ENCODE peak calls at places on chromosomes 13 and 19, in six cellular contexts. O is HL-60, E is AG04450, K is thoracic aorta, X is neural progenitor cell, S is DND-41. U is an unnamed sample. For H3K27me3, the result is how much of the 10 kb centered on the place peaks cover.

GRCh38 chr13:50275392-50276063 is 260.3 kb downstream of the KCNRG start:
- DNase-seq in E (no peak), K (no peak), S (no peak), X (no peak), O (no peak), U (no peak)

GRCh38 chr13:52832268-52832667 is 16.2 kb downstream of the PCDH8 start:
- DNase-seq in X (no peak), O (no peak), E (no peak), K (no peak), S (no peak), U (no peak)

GRCh38 chr13:19818223-19818842 is 35.6 kb upstream of the PSPC1 start:
- DNase-seq in S (peak), X (peak), O (peak), E (no peak), K (no peak), U (peak)

GRCh38 chr13:51619614-51620013 is 35.4 kb downstream of the WDFY2 start:
- DNase-seq in S (no peak), E (peak), X (no peak), K (no peak), O (no peak), U (no peak)

GRCh38 chr13:52845766-52846566 is 2.5 kb downstream of the PCDH8 start:
- DNase-seq in S (no peak), E (no peak), O (peak), K (no peak), X (peak), U (peak)

GRCh38 chr13:46684287-46685001 is 112.5 kb downstream of the ESD start:
- DNase-seq in O (no peak), E (no peak), S (no peak), X (peak), K (no peak), U (no peak)

GRCh38 chr19:3669134-3669436 is 31.2 kb downstream of the PIP5K1C start:
- DNase-seq in E (no peak), S (no peak), K (no peak), X (no peak), O (no peak), U (no peak)

GRCh38 chr13:78029891-78030290 is 111.3 kb upstream of the EDNRB start:
- DNase-seq in K (no peak), S (no peak), O (no peak), E (no peak), X (peak), U (no peak)

GRCh38 chr13:98345103-98345899 is 168.2 kb upstream of the RNF113B start:
- DNase-seq in O (no peak), S (no peak), X (no peak), K (no peak), E (no peak), U (no peak)

GRCh38 chr19:45613926-45614725 is 12.1 kb upstream of the GPR4 start:
- DNase-seq in K (no peak), X (no peak), O (peak), S (no peak), E (peak), U (peak)

GRCh38 chr13:42498521-42498920 is 75.4 kb upstream of the TNFSF11 start:
- DNase-seq in X (no peak), O (no peak), K (no peak), E (no peak), S (no peak), U (no peak)

GRCh38 chr19:45927565-45928261 is 13.1 kb upstream of the NANOS2 start:
- DNase-seq in S (peak), O (peak), E (peak), K (peak), X (peak), U (peak)

GRCh38 chr19:45908956-45909355 is 5.6 kb downstream of the NANOS2 start:
- DNase-seq in O (no peak), K (no peak), X (no peak), S (no peak), E (no peak), U (no peak)

GRCh38 chr13:60134376-60134775 is 29.4 kb downstream of the DIAPH3 start:
- DNase-seq in E (no peak), O (no peak), K (no peak), S (no peak), X (peak), U (no peak)

GRCh38 chr13:44174769-44175425 is 198.7 kb upstream of the SERP2 start:
- DNase-seq in O (peak), S (no peak), K (no peak), X (no peak), E (no peak), U (no peak)

GRCh38 chr19:48372904-48373303 is 8.7 kb downstream of the SYNGR4 start:
- DNase-seq in O (no peak), E (no peak), K (no peak), S (no peak), X (no peak), U (peak)

GRCh38 chr13:113539822-113540221 is 44.7 kb upstream of the TFDP1 start:
- DNase-seq in X (no peak), S (no peak), O (no peak), K (no peak), E (no peak), U (no peak)

GRCh38 chr13:109684836-109685602 is 101.4 kb downstream of the IRS2 start:
- DNase-seq in K (no peak), E (no peak), X (no peak), S (no peak), O (no peak), U (peak)

GRCh38 chr13:75271851-75272250 is 210.1 kb downstream of the TBC1D4 start:
- DNase-seq in O (no peak), K (no peak), E (no peak), S (no peak), X (no peak), U (no peak)

GRCh38 chr19:58328999-58329398 is 2.2 kb downstream of the ZSCAN22 start:
- DNase-seq in E (no peak), X (peak), S (peak), K (no peak), O (peak), U (no peak)

GRCh38 chr13:104773775-104774174 is 1707.6 kb upstream of the SLC10A2 start:
- DNase-seq in S (peak), O (peak), X (peak), E (peak), K (no peak), U (no peak)

GRCh38 chr13:29954082-29955043 is 103.9 kb upstream of the UBL3 start:
- DNase-seq in S (no peak), E (no peak), X (no peak), O (no peak), K (no peak), U (no peak)

GRCh38 chr19:46181386-46181774 is 33.3 kb downstream of the IGFL2 start:
- DNase-seq in E (no peak), O (no peak), K (no peak), X (no peak), S (no peak), U (no peak)

GRCh38 chr13:111467111-111467890 is 146.9 kb downstream of the TEX29 start:
- DNase-seq in E (no peak), O (no peak), K (no peak), X (no peak), S (no peak), U (no peak)

GRCh38 chr13:70125693-70126092 is 17.4 kb upstream of the KLHL1 start:
- DNase-seq in O (no peak), S (no peak), E (no peak), X (no peak), K (no peak), U (no peak)

GRCh38 chr13:46577656-46578589 is 25.0 kb downstream of the LRCH1 start:
- DNase-seq in S (peak), E (no peak), X (no peak), O (peak), K (no peak), U (no peak)

GRCh38 chr13:100532836-100533435 is 55.7 kb downstream of the GGACT start:
- DNase-seq in K (no peak), E (no peak), X (no peak), O (no peak), S (no peak), U (no peak)

GRCh38 chr13:29537736-29538624 is 57.5 kb downstream of the SLC7A1 start:
- DNase-seq in X (no peak), K (no peak), O (no peak), S (no peak), E (no peak), U (no peak)

GRCh38 chr13:93246069-93246468 is 19.5 kb downstream of the GPC6 start:
- DNase-seq in O (no peak), K (no peak), S (no peak), X (no peak), E (no peak), U (no peak)

GRCh38 chr13:66660013-66660804 is 569.9 kb downstream of the PCDH9 start:
- DNase-seq in K (no peak), E (no peak), X (no peak), O (no peak), S (no peak), U (no peak)

GRCh38 chr13:66657165-66657895 is 572.8 kb downstream of the PCDH9 start:
- DNase-seq in X (peak), O (no peak), E (peak), S (no peak), K (no peak), U (no peak)

GRCh38 chr13:66656050-66656449 is 574.1 kb downstream of the PCDH9 start:
- DNase-seq in X (peak), K (no peak), S (no peak), E (no peak), O (no peak), U (no peak)

GRCh38 chr13:66661336-66661735 is 568.8 kb downstream of the PCDH9 start:
- DNase-seq in O (no peak), K (no peak), S (no peak), E (no peak), X (no peak), U (no peak)

DNA sequence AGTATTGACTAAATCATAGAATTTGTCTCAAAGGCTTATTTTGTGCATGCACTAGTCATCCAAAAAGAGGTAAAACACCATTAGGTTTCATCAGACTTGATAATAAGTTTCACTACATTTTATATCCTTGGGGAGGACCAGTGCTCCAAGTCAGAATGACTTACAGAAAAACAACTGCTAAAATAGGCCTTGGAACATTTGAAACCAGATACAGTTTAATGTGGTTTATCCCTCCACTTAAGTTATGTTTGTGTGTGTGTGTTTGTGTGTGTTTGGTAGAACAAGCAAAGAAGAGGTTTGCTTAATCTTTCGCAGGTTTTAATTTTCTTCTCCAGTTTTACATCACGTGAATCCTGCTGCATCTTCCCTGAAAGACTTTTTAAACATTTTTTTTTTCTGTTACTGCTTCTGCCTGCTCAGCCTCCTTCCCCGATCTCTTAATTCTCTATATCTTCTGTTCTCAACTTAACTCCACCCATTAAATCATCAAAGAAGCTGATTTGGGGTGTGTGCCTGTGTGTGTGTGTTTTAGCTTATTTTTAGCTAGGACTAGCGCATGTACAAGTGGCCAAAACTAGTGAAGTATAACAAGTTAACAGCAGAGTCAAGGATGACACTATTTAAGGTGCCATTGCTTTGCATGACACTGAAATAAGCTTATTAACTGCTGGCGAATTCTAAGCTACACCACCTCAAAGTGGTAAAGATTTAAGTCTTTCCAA is 570.7 kb downstream of the PCDH9 start:
- DNase-seq in K (no peak), X (no peak), O (no peak), E (no peak), S (no peak), U (no peak)
- H3K27ac ChIP-seq in K (no peak), X (no peak), O (no peak), E (no peak), S (no peak), U (no peak)

DNA sequence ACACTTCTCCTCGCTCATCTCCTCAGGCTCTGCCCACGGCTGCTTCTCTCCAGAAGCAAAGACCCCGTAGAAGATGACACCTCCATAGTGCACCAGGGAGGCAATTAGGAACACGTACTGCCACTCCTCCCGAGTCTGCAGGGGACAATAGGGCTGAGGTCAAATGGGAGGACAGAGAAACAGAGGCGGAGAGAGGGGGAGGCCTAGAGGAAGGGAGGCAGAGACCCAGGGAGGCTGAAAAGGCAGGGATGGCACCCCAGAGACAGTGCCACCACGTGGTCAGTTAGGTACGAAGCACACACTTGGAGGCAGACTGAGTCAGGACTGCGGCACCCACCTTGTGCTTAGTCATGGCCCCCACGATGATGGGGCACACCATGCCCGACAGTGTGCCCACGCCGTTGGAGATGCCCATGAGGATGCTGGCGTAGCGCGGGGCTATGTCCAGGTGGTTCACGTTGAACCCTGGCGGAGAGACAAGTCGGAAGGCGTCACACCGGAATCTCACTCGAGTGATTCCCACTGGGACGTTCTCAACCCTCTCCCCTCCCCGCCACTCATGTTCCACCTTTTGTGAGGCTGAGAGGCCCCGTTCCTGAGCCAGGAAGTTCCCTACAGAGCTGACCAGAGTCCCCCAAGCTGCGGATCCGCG is 5.6 kb downstream of the GFY start:
- DNase-seq in O (no peak), E (no peak), S (peak), X (peak), K (no peak), U (no peak)
- H3K27me3 ChIP-seq in O (half or more), E (half or more), S (under half), X (half or more), K (half or more), U (half or more)

DNA sequence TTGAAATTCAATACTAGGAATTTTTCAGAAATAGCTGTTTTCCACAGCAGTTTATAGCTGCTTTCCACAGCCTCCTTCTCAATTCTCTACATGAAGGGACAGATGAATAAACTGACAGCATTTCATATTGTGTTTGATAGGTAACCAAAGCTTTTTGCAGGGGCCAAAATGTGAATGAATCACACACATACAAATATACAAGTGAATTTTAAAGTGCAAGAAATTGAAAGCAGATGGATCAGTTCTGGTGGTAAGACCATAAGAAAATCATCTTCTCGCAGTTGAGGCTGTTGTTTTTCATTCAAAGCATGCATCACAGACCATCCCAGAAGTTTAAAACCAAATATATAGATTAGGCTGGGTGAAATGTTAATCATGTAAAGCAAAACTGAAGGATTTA is 1569.4 kb downstream of the PCDH9 start:
- DNase-seq in S (no peak), E (no peak), X (no peak), O (no peak), K (no peak), U (no peak)
- H3K27ac ChIP-seq in S (no peak), E (no peak), X (no peak), O (no peak), K (no peak), U (no peak)

DNA sequence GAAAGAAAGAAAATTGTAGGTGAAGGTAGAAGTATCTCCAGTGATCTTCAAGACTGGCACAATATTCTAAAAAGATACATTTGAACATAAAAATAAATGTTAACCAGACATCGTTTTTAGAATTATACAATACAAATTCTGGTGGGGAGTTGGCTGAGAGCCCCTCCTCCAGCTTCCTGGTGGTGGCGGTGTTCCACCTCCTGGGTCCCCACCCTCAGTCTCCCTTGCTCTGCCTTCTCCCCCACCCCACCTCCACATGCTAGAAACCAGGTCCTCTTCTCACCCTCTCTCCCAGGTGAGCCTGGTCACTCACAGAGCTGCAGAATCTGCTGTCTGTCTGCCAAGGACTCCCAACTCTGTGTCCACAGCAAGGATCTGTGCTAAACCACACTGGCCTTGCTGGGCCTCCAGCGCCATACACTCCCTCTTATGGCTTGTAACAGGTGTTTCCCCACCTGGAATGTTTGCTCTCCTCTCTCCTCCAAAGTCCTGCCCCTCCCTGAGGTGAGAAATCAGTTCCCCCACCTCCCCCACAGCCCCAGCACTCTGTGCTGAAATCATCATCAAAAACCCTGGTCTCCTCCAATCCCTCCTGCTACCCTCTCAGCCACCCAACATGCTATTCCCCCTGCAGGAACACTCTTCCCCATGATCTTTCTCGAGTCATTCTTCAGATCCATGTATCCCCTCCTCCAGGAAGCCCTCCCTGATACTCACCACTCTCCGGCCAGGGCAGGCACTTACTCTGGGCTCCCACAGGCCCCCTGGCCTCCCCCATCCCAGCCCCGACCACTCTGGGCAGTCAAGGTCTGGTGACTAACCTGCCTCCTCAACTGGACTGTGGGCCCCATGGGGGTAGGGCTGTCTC is 20.5 kb upstream of the CYP2S1 start:
- DNase-seq in E (no peak), X (no peak), K (no peak), S (no peak), O (no peak), U (peak)
- H3K27me3 ChIP-seq in E (under half), X (under half), K (under half), S (under half), O (under half), U (under half)

GRCh38 chr19:4970558-4971423 is 1.9 kb downstream of the KDM4B start:
- DNase-seq in K (no peak), X (peak), S (no peak), E (no peak), O (peak), U (peak)
- H3K27ac ChIP-seq in K (no peak), X (no peak), S (peak), E (peak), O (peak), U (peak)

DNA sequence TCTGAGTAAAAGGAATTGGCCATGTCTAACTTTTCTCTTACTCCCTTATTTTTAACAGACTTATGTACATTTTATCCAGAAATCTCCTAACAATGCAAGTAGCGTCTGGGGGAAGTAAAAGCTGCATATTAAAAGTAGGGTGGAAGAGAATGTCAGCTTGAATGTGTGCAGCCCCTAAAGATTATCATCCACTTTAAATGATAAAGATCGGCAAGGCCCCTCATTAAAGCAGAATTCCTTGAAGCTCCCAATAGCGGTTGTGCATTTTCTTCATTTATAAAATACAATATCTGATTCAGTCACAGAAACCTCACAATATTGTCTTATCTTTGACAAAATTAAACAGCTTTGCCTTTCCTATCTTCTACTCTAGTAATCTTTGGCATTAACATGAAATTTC is 184.6 kb downstream of the LHFPL6 start:
- DNase-seq in E (no peak), K (no peak), S (no peak), X (no peak), O (no peak), U (no peak)
- H3K27me3 ChIP-seq in E (under half), K (under half), S (under half), X (under half), O (under half), U (under half)

DNA sequence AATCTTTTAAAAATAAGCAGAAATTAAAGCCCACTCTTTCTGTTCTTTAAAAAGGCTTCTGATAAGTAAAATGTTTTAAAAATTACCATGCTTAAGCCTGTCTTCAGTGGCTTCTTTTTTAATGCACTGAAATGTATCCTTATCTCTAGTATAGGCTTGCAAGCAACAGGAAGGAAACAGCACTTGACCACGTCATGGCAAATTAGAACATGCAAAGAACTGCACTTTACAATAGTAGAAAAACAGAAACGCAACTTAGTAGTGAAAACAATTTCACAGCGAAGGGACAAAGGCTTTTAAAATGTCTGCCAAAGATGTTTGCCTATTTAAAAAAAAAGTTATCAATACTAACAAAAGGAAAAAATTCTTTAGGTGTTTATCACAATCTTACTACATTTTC is 36.3 kb downstream of the ELF1 start:
- DNase-seq in K (no peak), X (no peak), S (peak), O (peak), E (no peak), U (peak)
- H3K27ac ChIP-seq in K (peak), X (no peak), S (peak), O (peak), E (no peak), U (peak)

U was measured in colonic mucosa.